ENCODE peak calls at places on chromosomes 1 and 21, in eight cellular contexts. T is heart right ventricle, S is mucosa of descending colon, P is sigmoid colon, X is pancreas, L is A673, Y is spleen, D is thoracic aorta. B is an unnamed sample.

GRCh38 chr21:45726438-45726837 is 82.9 kb downstream of the PCBP3 start:
- DNase-seq in S (no peak), Y (no peak), P (no peak), D (no peak), L (no peak), T (no peak), X (no peak), B (no peak)

GRCh38 chr21:38773108-38774061 is 32.3 kb upstream of the ETS2 start:
- DNase-seq in S (no peak), T (peak; percentile 23), P (no peak), X (no peak), L (peak; percentile 24), D (peak; percentile 46), Y (no peak), B (no peak)

GRCh38 chr1:11518791-11519628 is 40.1 kb downstream of the DISP3 start:
- DNase-seq in X (no peak), T (no peak), D (no peak), P (peak; percentile 47), Y (peak; percentile 47), L (no peak), S (no peak), B (no peak)

GRCh38 chr1:226506921-226507320 is 41.6 kb upstream of the STUM start:
- DNase-seq in S (no peak), X (no peak), L (no peak), P (no peak), T (no peak), Y (no peak), D (no peak), B (no peak)

GRCh38 chr1:29642519-29642918 is 406.2 kb downstream of the PTPRU start:
- DNase-seq in S (no peak), P (no peak), T (no peak), L (no peak), D (no peak), X (no peak), Y (no peak), B (no peak)

GRCh38 chr1:94237291-94238226 is at the start of gene ARHGAP29:
- DNase-seq in D (peak; percentile 21), X (peak; percentile 97), L (peak; percentile 87), P (peak; percentile 87), T (peak; percentile 90), Y (peak; percentile 93), S (peak; percentile 90), B (peak; percentile 89)

GRCh38 chr1:909861-910310 is 13.8 kb upstream of the SAMD11 start:
- DNase-seq in S (peak; percentile 21), L (peak; percentile 15), T (no peak), P (peak; percentile 57), D (no peak), X (peak; percentile 54), Y (peak; percentile 56), B (no peak)

GRCh38 chr1:2890221-2890850 is 88.8 kb upstream of the TTC34 start:
- DNase-seq in Y (no peak), D (no peak), T (no peak), X (no peak), S (no peak), L (no peak), P (no peak), B (no peak)

GRCh38 chr1:29383972-29384371 is 147.7 kb downstream of the PTPRU start:
- DNase-seq in T (no peak), P (no peak), D (no peak), S (no peak), Y (no peak), L (peak; percentile 56), X (no peak), B (no peak)

GRCh38 chr1:166233750-166234366 is 67.1 kb upstream of the FAM78B start:
- DNase-seq in S (no peak), T (no peak), P (peak; percentile 43), D (no peak), Y (no peak), X (peak; percentile 17), L (no peak), B (peak; percentile 17)

GRCh38 chr1:225464851-225465792 is 37.3 kb upstream of the LBR start:
- DNase-seq in T (no peak), P (peak; percentile 79), S (no peak), Y (peak; percentile 64), L (peak; percentile 69), D (no peak), X (peak; percentile 40), B (no peak)

GRCh38 chr1:119285482-119285881 is 83.1 kb upstream of the HAO2 start:
- DNase-seq in P (no peak), Y (no peak), X (no peak), T (no peak), S (no peak), D (no peak), L (peak; percentile 58), B (no peak)

GRCh38 chr1:19819701-19820100 is 4.6 kb upstream of the RNF186 start:
- DNase-seq in S (no peak), P (no peak), T (no peak), L (no peak), D (no peak), Y (peak; percentile 34), X (no peak), B (no peak)

GRCh38 chr1:4971666-4972065 is 317.3 kb downstream of the AJAP1 start:
- DNase-seq in L (no peak), D (no peak), X (no peak), Y (no peak), T (no peak), S (no peak), P (no peak), B (no peak)

GRCh38 chr1:14215151-14215550 is 383.3 kb upstream of the KAZN start:
- DNase-seq in Y (no peak), T (no peak), L (no peak), X (no peak), P (no peak), S (no peak), D (no peak), B (no peak)

GRCh38 chr1:50023292-50024159 is at the start of gene AGBL4:
- DNase-seq in T (peak; percentile 64), L (peak; percentile 58), X (peak; percentile 89), D (no peak), P (peak; percentile 64), S (peak; percentile 68), Y (peak; percentile 81), B (peak; percentile 75)

GRCh38 chr1:40182956-40183710 is 21.9 kb downstream of the RLF start:
- DNase-seq in L (peak; percentile 56), S (no peak), Y (no peak), P (no peak), X (no peak), T (no peak), D (no peak), B (no peak)

GRCh38 chr1:21836729-21837128 is 24.7 kb downstream of the LDLRAD2 start:
- DNase-seq in Y (no peak), X (no peak), D (no peak), L (no peak), S (no peak), T (no peak), P (no peak), B (no peak)

GRCh38 chr1:167431261-167431908 is 86.9 kb downstream of the CD247 start:
- DNase-seq in T (no peak), P (no peak), L (no peak), Y (no peak), S (no peak), X (no peak), D (no peak), B (no peak)

GRCh38 chr1:154328318-154329151 is 3.2 kb downstream of the ATP8B2 start:
- DNase-seq in P (peak; percentile 94), X (peak; percentile 91), T (peak; percentile 87), L (peak; percentile 86), D (peak; percentile 53), Y (peak; percentile 97), S (peak; percentile 85), B (peak; percentile 92)

GRCh38 chr1:52825868-52826267 is 16.7 kb upstream of the ZYG11A start:
- DNase-seq in P (no peak), Y (no peak), D (no peak), S (no peak), L (peak; percentile 33), T (no peak), X (no peak), B (no peak)

GRCh38 chr1:183218039-183218618 is 32.1 kb downstream of the LAMC2 start:
- DNase-seq in D (no peak), T (peak; percentile 75), S (no peak), P (no peak), L (no peak), Y (no peak), X (no peak), B (no peak)
- H3K4me3 ChIP-seq in D (no peak overlapping the region), T (no peak overlapping the region), S (no peak overlapping the region), P (no peak overlapping the region), L (no peak overlapping the region), Y (no peak overlapping the region), X (no peak overlapping the region), B (no peak overlapping the region)

GRCh38 chr1:16254263-16254948 is 17.4 kb upstream of the CPLANE2 start:
- DNase-seq in L (no peak), P (no peak), Y (no peak), S (no peak), T (no peak), X (no peak), D (no peak), B (no peak)
- H3K36me3 ChIP-seq in L (peaks cover 19% of the 10 kb centered on the region), P (peaks cover 8% of the 10 kb centered on the region), Y (peaks cover 70% of the 10 kb centered on the region), S (no peaks in the 10 kb centered on the region), T (peaks cover 88% of the 10 kb centered on the region), X (peaks cover 21% of the 10 kb centered on the region), D (peaks cover 35% of the 10 kb centered on the region), B (peaks cover 62% of the 10 kb centered on the region)

DNA sequence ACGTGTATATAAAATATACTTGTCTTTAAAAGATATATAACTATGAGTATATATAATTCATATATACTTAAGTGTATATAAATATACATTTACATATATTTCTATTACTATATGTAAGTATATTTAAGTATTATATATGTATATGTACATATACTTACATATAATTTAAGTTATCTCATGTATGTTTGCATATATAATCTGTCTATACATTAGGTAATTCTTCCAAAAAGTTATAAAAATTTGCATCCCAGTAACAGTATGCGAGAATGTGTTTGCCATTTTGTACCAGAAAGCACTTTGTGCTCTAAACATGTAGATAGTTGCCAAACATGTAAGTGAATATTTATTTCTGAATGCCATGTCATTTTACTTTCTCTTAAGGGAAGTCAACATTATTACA is at the start of gene OR2AK2:
- DNase-seq in D (no peak), S (no peak), T (no peak), Y (no peak), X (no peak), L (no peak), P (no peak), B (no peak)
- TF ChIP-seq CTCF in D (no peak), S (no peak), T (no peak), Y (no peak), X (no peak), L (no peak), P (no peak), B (no peak)

DNA sequence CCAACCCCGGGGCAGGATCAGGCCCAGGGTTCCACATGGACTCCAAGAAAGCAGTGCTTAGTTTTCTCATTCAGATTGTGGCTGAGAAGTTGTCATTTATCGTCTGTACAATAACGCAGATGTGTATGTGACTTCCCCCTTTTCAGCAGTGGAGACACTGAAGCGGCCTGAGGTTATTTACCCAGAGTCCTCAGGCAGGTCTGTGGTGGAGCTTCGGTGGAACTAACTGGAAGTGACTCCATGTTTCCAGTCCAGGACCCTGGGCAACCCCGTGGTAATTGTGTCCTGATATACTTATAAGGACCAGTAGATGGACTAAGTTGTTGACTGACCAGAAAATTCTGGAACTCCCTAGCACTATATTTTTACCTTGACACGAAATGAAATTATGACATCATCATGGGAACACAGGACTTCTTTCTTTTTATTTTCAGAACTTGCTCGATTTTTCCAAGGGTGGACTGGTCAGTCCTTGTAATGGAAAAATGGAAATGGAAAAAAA is 1.0 kb upstream of the IER5 start:
- DNase-seq in Y (no peak), P (no peak), X (no peak), D (no peak), S (no peak), T (no peak), L (no peak), B (no peak)
- H3K4me3 ChIP-seq in Y (peak overlapping the region; percentile 87), P (no peak overlapping the region), X (no peak overlapping the region), D (peak overlapping the region; percentile 88), S (no peak overlapping the region), T (peak overlapping the region; percentile 89), L (peak overlapping the region; percentile 90), B (peak overlapping the region; percentile 96)

B was measured in lower lobe of right lung.